ENCODE peak calls at places on chromosome 6, in four cellular contexts. I is NCI-H1694 treated with DMSO at 0.1 percent for 48 hours, Q is T-helper 1 cell, G is left kidney. M is an unnamed sample.

GRCh38 chr6:11785953-11786579 is 7.5 kb upstream of the ADTRP start:
- DNase-seq in I (no peak), Q (no peak), G (no peak), M (no peak)

GRCh38 chr6:31079656-31080261 is 32.6 kb downstream of the C6orf15 start:
- DNase-seq in I (peak; percentile 38), G (peak; percentile 88), Q (peak; percentile 29), M (peak; percentile 80)

GRCh38 chr6:36094238-36094637 is 36.1 kb upstream of the MAPK13 start:
- DNase-seq in G (no peak), Q (no peak), I (no peak), M (no peak)

GRCh38 chr6:158044525-158044888 is 62.8 kb downstream of the SYNJ2 start:
- DNase-seq in Q (no peak), G (no peak), I (no peak), M (no peak)

GRCh38 chr6:154352898-154353585 is 3.6 kb downstream of the IPCEF1 start:
- DNase-seq in I (no peak), G (peak; percentile 52), Q (no peak), M (no peak)

GRCh38 chr6:21022343-21023107 is 488.3 kb downstream of the CDKAL1 start:
- DNase-seq in G (peak; percentile 82), I (no peak), Q (no peak), M (peak; percentile 93)

GRCh38 chr6:124551711-124552233 is 410.5 kb upstream of the RNF217 start:
- DNase-seq in I (no peak), G (no peak), Q (no peak), M (no peak)

GRCh38 chr6:168901076-168901475 is 352.6 kb downstream of the THBS2 start:
- DNase-seq in G (no peak), Q (no peak), I (no peak), M (no peak)

GRCh38 chr6:130222775-130223174 is at the start of gene SAMD3:
- DNase-seq in Q (no peak), G (no peak), I (no peak), M (no peak)

GRCh38 chr6:167472876-167473275 is 148.0 kb downstream of the TTLL2 start:
- DNase-seq in I (no peak), G (peak; percentile 71), Q (no peak), M (no peak)

GRCh38 chr6:21922086-21922485 is 328.5 kb downstream of the SOX4 start:
- DNase-seq in Q (no peak), G (peak; percentile 41), I (no peak), M (peak; percentile 84)

GRCh38 chr6:30752164-30752927 is 8.0 kb upstream of the IER3 start:
- DNase-seq in Q (no peak), G (no peak), I (no peak), M (no peak)

GRCh38 chr6:167106401-167106800 is 16.5 kb upstream of the CCR6 start:
- DNase-seq in I (no peak), Q (no peak), G (peak; percentile 73), M (no peak)

GRCh38 chr6:73050706-73051105 is 174.6 kb downstream of the KHDC1L start:
- DNase-seq in Q (no peak), I (no peak), G (no peak), M (no peak)

GRCh38 chr6:164163239-164163638 is 748.7 kb downstream of the QKI start:
- DNase-seq in I (no peak), G (no peak), Q (no peak), M (no peak)

M was measured in mesendoderm.